ENCODE peak calls at places on chromosomes 11 and 22, in nine cellular contexts. One of them, this sample, is unnamed.

GRCh38 chr11:31619980-31620379 is 110.4 kb downstream of the ELP4 start:
- DNase-seq in HuH-7.5: no peak
- DNase-seq in K562: no peak
- DNase-seq in substantia nigra: no peak
- DNase-seq in sigmoid colon: no peak
- DNase-seq in H7: no peak
- DNase-seq in PC-9: no peak
- DNase-seq in RWPE1: no peak
- DNase-seq in AG04450: no peak
- DNase-seq in this sample: no peak

GRCh38 chr22:28426346-28427132 is 253.1 kb downstream of the TTC28 start:
- DNase-seq in HuH-7.5: no peak
- DNase-seq in K562: no peak
- DNase-seq in substantia nigra: no peak
- DNase-seq in sigmoid colon: no peak
- DNase-seq in H7: no peak
- DNase-seq in PC-9: no peak
- DNase-seq in RWPE1: no peak
- DNase-seq in AG04450: no peak
- DNase-seq in this sample: no peak

GRCh38 chr11:61061081-61061826 is 41.0 kb upstream of the CD5 start:
- DNase-seq in HuH-7.5: no peak
- DNase-seq in K562: no peak
- DNase-seq in substantia nigra: no peak
- DNase-seq in sigmoid colon: peak; percentile 15
- DNase-seq in H7: no peak
- DNase-seq in PC-9: peak; percentile 80
- DNase-seq in RWPE1: peak; percentile 77
- DNase-seq in AG04450: no peak
- DNase-seq in this sample: peak; percentile 14

GRCh38 chr11:12832828-12833227 is 158.6 kb downstream of the TEAD1 start:
- DNase-seq in HuH-7.5: no peak
- DNase-seq in K562: no peak
- DNase-seq in substantia nigra: no peak
- DNase-seq in sigmoid colon: no peak
- DNase-seq in H7: no peak
- DNase-seq in PC-9: no peak
- DNase-seq in RWPE1: no peak
- DNase-seq in AG04450: no peak
- DNase-seq in this sample: no peak

GRCh38 chr11:121451982-121452608 is at the start of gene SORL1:
- DNase-seq in HuH-7.5: peak; percentile 50
- DNase-seq in K562: peak; percentile 24
- DNase-seq in substantia nigra: peak; percentile 85
- DNase-seq in sigmoid colon: peak; percentile 85
- DNase-seq in H7: peak; percentile 94
- DNase-seq in PC-9: peak; percentile 61
- DNase-seq in RWPE1: peak; percentile 58
- DNase-seq in AG04450: no peak
- DNase-seq in this sample: peak; percentile 94

GRCh38 chr11:68313574-68314202 is 1.3 kb downstream of the LRP5 start:
- DNase-seq in HuH-7.5: peak; percentile 81
- DNase-seq in K562: no peak
- DNase-seq in substantia nigra: no peak
- DNase-seq in sigmoid colon: no peak
- DNase-seq in H7: peak; percentile 79
- DNase-seq in PC-9: no peak
- DNase-seq in RWPE1: peak; percentile 31
- DNase-seq in AG04450: no peak
- DNase-seq in this sample: peak; percentile 64

GRCh38 chr11:82974135-82974534 is 72.6 kb downstream of the DDIAS start:
- DNase-seq in HuH-7.5: no peak
- DNase-seq in K562: no peak
- DNase-seq in substantia nigra: no peak
- DNase-seq in sigmoid colon: no peak
- DNase-seq in H7: no peak
- DNase-seq in PC-9: no peak
- DNase-seq in RWPE1: no peak
- DNase-seq in AG04450: no peak
- DNase-seq in this sample: no peak

GRCh38 chr11:103436131-103436770 is 327.0 kb downstream of the DYNC2H1 start:
- DNase-seq in HuH-7.5: no peak
- DNase-seq in K562: no peak
- DNase-seq in substantia nigra: no peak
- DNase-seq in sigmoid colon: no peak
- DNase-seq in H7: no peak
- DNase-seq in PC-9: no peak
- DNase-seq in RWPE1: no peak
- DNase-seq in AG04450: no peak
- DNase-seq in this sample: no peak

GRCh38 chr22:19066531-19067271 is 55.5 kb downstream of the DGCR2 start:
- DNase-seq in HuH-7.5: no peak
- DNase-seq in K562: no peak
- DNase-seq in substantia nigra: no peak
- DNase-seq in sigmoid colon: peak; percentile 61
- DNase-seq in H7: no peak
- DNase-seq in PC-9: no peak
- DNase-seq in RWPE1: peak; percentile 76
- DNase-seq in AG04450: peak; percentile 42
- DNase-seq in this sample: no peak

GRCh38 chr11:3802016-3802790 is 4.8 kb upstream of the NUP98 start:
- DNase-seq in HuH-7.5: no peak
- DNase-seq in K562: no peak
- DNase-seq in substantia nigra: no peak
- DNase-seq in sigmoid colon: no peak
- DNase-seq in H7: no peak
- DNase-seq in PC-9: no peak
- DNase-seq in RWPE1: no peak
- DNase-seq in AG04450: no peak
- DNase-seq in this sample: no peak

GRCh38 chr11:64842851-64843841 is 1.3 kb downstream of the CDC42BPG start:
- DNase-seq in HuH-7.5: no peak
- DNase-seq in K562: peak; percentile 58
- DNase-seq in substantia nigra: no peak
- DNase-seq in sigmoid colon: no peak
- DNase-seq in H7: peak; percentile 86
- DNase-seq in PC-9: peak; percentile 97
- DNase-seq in RWPE1: peak; percentile 94
- DNase-seq in AG04450: no peak
- DNase-seq in this sample: peak; percentile 79

GRCh38 chr11:67282155-67282875 is 6.8 kb upstream of the ANKRD13D start:
- DNase-seq in HuH-7.5: no peak
- DNase-seq in K562: no peak
- DNase-seq in substantia nigra: no peak
- DNase-seq in sigmoid colon: peak; percentile 65
- DNase-seq in H7: no peak
- DNase-seq in PC-9: no peak
- DNase-seq in RWPE1: no peak
- DNase-seq in AG04450: no peak
- DNase-seq in this sample: no peak

GRCh38 chr11:20275987-20276660 is 87.4 kb upstream of the HTATIP2 start:
- DNase-seq in HuH-7.5: no peak
- DNase-seq in K562: no peak
- DNase-seq in substantia nigra: no peak
- DNase-seq in sigmoid colon: no peak
- DNase-seq in H7: no peak
- DNase-seq in PC-9: no peak
- DNase-seq in RWPE1: no peak
- DNase-seq in AG04450: no peak
- DNase-seq in this sample: no peak

GRCh38 chr11:13480198-13480597 is 15.6 kb downstream of the PTH start:
- DNase-seq in HuH-7.5: no peak
- DNase-seq in K562: no peak
- DNase-seq in substantia nigra: no peak
- DNase-seq in sigmoid colon: no peak
- DNase-seq in H7: no peak
- DNase-seq in PC-9: peak; percentile 21
- DNase-seq in RWPE1: no peak
- DNase-seq in AG04450: no peak
- DNase-seq in this sample: peak; percentile 47

GRCh38 chr11:73257342-73258103 is 14.6 kb upstream of the P2RY6 start:
- DNase-seq in HuH-7.5: no peak
- DNase-seq in K562: no peak
- DNase-seq in substantia nigra: no peak
- DNase-seq in sigmoid colon: peak; percentile 57
- DNase-seq in H7: peak; percentile 29
- DNase-seq in PC-9: peak; percentile 88
- DNase-seq in RWPE1: peak; percentile 50
- DNase-seq in AG04450: peak; percentile 73
- DNase-seq in this sample: peak; percentile 48

GRCh38 chr11:69640260-69640994 is 529 bp upstream of the CCND1 start:
- DNase-seq in HuH-7.5: no peak
- DNase-seq in K562: no peak
- DNase-seq in substantia nigra: peak; percentile 35
- DNase-seq in sigmoid colon: peak; percentile 66
- DNase-seq in H7: peak; percentile 54
- DNase-seq in PC-9: no peak
- DNase-seq in RWPE1: no peak
- DNase-seq in AG04450: no peak
- DNase-seq in this sample: peak; percentile 37

GRCh38 chr11:66082936-66083698 is 13.0 kb downstream of the PACS1 start:
- DNase-seq in HuH-7.5: peak; percentile 70
- DNase-seq in K562: peak; percentile 19
- DNase-seq in substantia nigra: no peak
- DNase-seq in sigmoid colon: no peak
- DNase-seq in H7: no peak
- DNase-seq in PC-9: no peak
- DNase-seq in RWPE1: no peak
- DNase-seq in AG04450: no peak
- DNase-seq in this sample: no peak

GRCh38 chr11:85826096-85826855 is 15.3 kb upstream of the SYTL2 start:
- DNase-seq in HuH-7.5: no peak
- DNase-seq in K562: no peak
- DNase-seq in substantia nigra: peak; percentile 34
- DNase-seq in sigmoid colon: no peak
- DNase-seq in H7: peak; percentile 68
- DNase-seq in PC-9: no peak
- DNase-seq in RWPE1: peak; percentile 44
- DNase-seq in AG04450: no peak
- DNase-seq in this sample: peak; percentile 78

GRCh38 chr11:962743-963142 is 37.1 kb downstream of the AP2A2 start:
- DNase-seq in HuH-7.5: no peak
- DNase-seq in K562: peak; percentile 47
- DNase-seq in substantia nigra: no peak
- DNase-seq in sigmoid colon: no peak
- DNase-seq in H7: no peak
- DNase-seq in PC-9: no peak
- DNase-seq in RWPE1: no peak
- DNase-seq in AG04450: no peak
- DNase-seq in this sample: no peak

GRCh38 chr11:9838961-9839360 is 175.1 kb downstream of the SWAP70 start:
- DNase-seq in HuH-7.5: no peak
- DNase-seq in K562: no peak
- DNase-seq in substantia nigra: no peak
- DNase-seq in sigmoid colon: no peak
- DNase-seq in H7: no peak
- DNase-seq in PC-9: peak; percentile 35
- DNase-seq in RWPE1: peak; percentile 44
- DNase-seq in AG04450: no peak
- DNase-seq in this sample: no peak

GRCh38 chr11:2347449-2347848 is 29.7 kb upstream of the CD81 start:
- DNase-seq in HuH-7.5: no peak
- DNase-seq in K562: no peak
- DNase-seq in substantia nigra: no peak
- DNase-seq in sigmoid colon: no peak
- DNase-seq in H7: no peak
- DNase-seq in PC-9: no peak
- DNase-seq in RWPE1: no peak
- DNase-seq in AG04450: no peak
- DNase-seq in this sample: no peak

GRCh38 chr22:32465661-32466060 is 1.4 kb upstream of the BPIFC start:
- DNase-seq in HuH-7.5: no peak
- DNase-seq in K562: no peak
- DNase-seq in substantia nigra: no peak
- DNase-seq in sigmoid colon: no peak
- DNase-seq in H7: no peak
- DNase-seq in PC-9: no peak
- DNase-seq in RWPE1: no peak
- DNase-seq in AG04450: no peak
- DNase-seq in this sample: no peak

GRCh38 chr11:45543808-45544422 is 121.5 kb downstream of the CHST1 start:
- DNase-seq in HuH-7.5: no peak
- DNase-seq in K562: peak; percentile 27
- DNase-seq in substantia nigra: no peak
- DNase-seq in sigmoid colon: no peak
- DNase-seq in H7: peak; percentile 62
- DNase-seq in PC-9: no peak
- DNase-seq in RWPE1: peak; percentile 37
- DNase-seq in AG04450: no peak
- DNase-seq in this sample: no peak

GRCh38 chr11:35290876-35291275 is 128.5 kb downstream of the SLC1A2 start:
- DNase-seq in HuH-7.5: no peak
- DNase-seq in K562: no peak
- DNase-seq in substantia nigra: no peak
- DNase-seq in sigmoid colon: no peak
- DNase-seq in H7: no peak
- DNase-seq in PC-9: peak; percentile 66
- DNase-seq in RWPE1: no peak
- DNase-seq in AG04450: no peak
- DNase-seq in this sample: no peak

GRCh38 chr11:19419813-19420212 is 179.1 kb upstream of the E2F8 start:
- DNase-seq in HuH-7.5: no peak
- DNase-seq in K562: no peak
- DNase-seq in substantia nigra: no peak
- DNase-seq in sigmoid colon: no peak
- DNase-seq in H7: no peak
- DNase-seq in PC-9: peak; percentile 39
- DNase-seq in RWPE1: peak; percentile 62
- DNase-seq in AG04450: no peak
- DNase-seq in this sample: peak; percentile 44

GRCh38 chr22:46538816-46539163 is 1.4 kb upstream of the CELSR1 start:
- DNase-seq in HuH-7.5: no peak
- DNase-seq in K562: no peak
- DNase-seq in substantia nigra: no peak
- DNase-seq in sigmoid colon: no peak
- DNase-seq in H7: no peak
- DNase-seq in PC-9: no peak
- DNase-seq in RWPE1: no peak
- DNase-seq in AG04450: no peak
- DNase-seq in this sample: no peak